ENCODE peak calls at places on chromosomes 11 and 22, in four cellular contexts. W is A549, Y is adrenal gland, B is heart left ventricle. C is an unnamed sample.

GRCh38 chr22:46462726-46463371 is 74.6 kb downstream of the CELSR1 start:
- DNase-seq in W (peak; percentile 73), Y (peak; percentile 55), B (no peak), C (no peak)

GRCh38 chr11:62713343-62713742 is 5.9 kb downstream of the GNG3 start:
- DNase-seq in W (peak; percentile 52), Y (peak; percentile 84), B (no peak), C (no peak)

GRCh38 chr22:30908051-30908461 is 60.5 kb downstream of the MORC2 start:
- DNase-seq in W (no peak), Y (no peak), B (no peak), C (no peak)

GRCh38 chr11:46392421-46393230 is 1.1 kb upstream of the CHRM4 start:
- DNase-seq in W (peak; percentile 87), Y (peak; percentile 91), B (peak; percentile 83), C (peak; percentile 68)

GRCh38 chr11:25902476-25902875 is 429.5 kb upstream of the ANO3 start:
- DNase-seq in W (no peak), Y (no peak), B (no peak), C (no peak)

GRCh38 chr11:67628710-67629385 is 889 bp downstream of the NUDT8 start:
- DNase-seq in W (no peak), Y (no peak), B (no peak), C (no peak)

GRCh38 chr11:14312736-14313438 is 46.1 kb downstream of the RRAS2 start:
- DNase-seq in W (no peak), Y (no peak), B (no peak), C (no peak)

GRCh38 chr11:62033191-62034044 is 66.0 kb upstream of the FTH1 start:
- DNase-seq in W (no peak), Y (no peak), B (no peak), C (no peak)

GRCh38 chr11:62611705-62612365 is 740 bp downstream of the EML3 start:
- DNase-seq in W (peak; percentile 36), Y (peak; percentile 72), B (peak; percentile 62), C (peak; percentile 74)

GRCh38 chr22:20021196-20022181 is 579 bp downstream of the TANGO2 start:
- DNase-seq in W (no peak), Y (peak; percentile 92), B (peak; percentile 86), C (no peak)

GRCh38 chr11:43756575-43756974 is 76.0 kb downstream of the HSD17B12 start:
- DNase-seq in W (no peak), Y (no peak), B (no peak), C (no peak)

GRCh38 chr22:42635531-42635930 is 4.9 kb downstream of the ATP5MGL start:
- DNase-seq in W (peak; percentile 44), Y (peak; percentile 91), B (peak; percentile 77), C (no peak)

GRCh38 chr11:5380740-5381342 is 2.8 kb upstream of the OR51M1 start:
- DNase-seq in W (peak; percentile 36), Y (peak; percentile 79), B (peak; percentile 21), C (peak; percentile 15)

GRCh38 chr11:35747638-35748037 is 85.1 kb downstream of the TRIM44 start:
- DNase-seq in W (no peak), Y (no peak), B (no peak), C (no peak)

GRCh38 chr22:26259510-26259909 is 90.2 kb downstream of the SEZ6L start:
- DNase-seq in W (no peak), Y (no peak), B (no peak), C (no peak)

GRCh38 chr11:46134540-46134939 is 13.3 kb upstream of the PHF21A start:
- DNase-seq in W (no peak), Y (no peak), B (no peak), C (no peak)

GRCh38 chr22:27764722-27765236 is 36.8 kb downstream of the MN1 start:
- DNase-seq in W (no peak), Y (no peak), B (no peak), C (no peak)

GRCh38 chr11:19905280-19905853 is 192.7 kb downstream of the NAV2 start:
- DNase-seq in W (peak; percentile 61), Y (no peak), B (no peak), C (no peak)

GRCh38 chr11:55481416-55481815 is 72.9 kb upstream of the OR4C15 start:
- DNase-seq in W (no peak), Y (no peak), B (no peak), C (no peak)

GRCh38 chr22:27383896-27384295 is 417.7 kb downstream of the MN1 start:
- DNase-seq in W (no peak), Y (no peak), B (no peak), C (no peak)

GRCh38 chr11:72712168-72712721 is 38.0 kb upstream of the PDE2A start:
- DNase-seq in W (no peak), Y (peak; percentile 81), B (peak; percentile 69), C (no peak)

GRCh38 chr11:2788751-2789140 is 89.0 kb upstream of the KCNQ1OT1 start:
- DNase-seq in W (no peak), Y (no peak), B (no peak), C (no peak)

GRCh38 chr22:27433585-27434190 is 367.9 kb downstream of the MN1 start:
- DNase-seq in W (no peak), Y (no peak), B (no peak), C (no peak)

GRCh38 chr11:33948494-33948893 is 56.6 kb upstream of the LMO2 start:
- DNase-seq in W (no peak), Y (no peak), B (no peak), C (no peak)

GRCh38 chr11:32884770-32885384 is 7.7 kb upstream of the QSER1 start:
- DNase-seq in W (no peak), Y (no peak), B (no peak), C (no peak)

GRCh38 chr22:46267431-46268279 is at the start of gene TTC38:
- DNase-seq in W (peak; percentile 87), Y (peak; percentile 97), B (peak; percentile 96), C (peak; percentile 90)

GRCh38 chr22:39243443-39244072 is 1.2 kb downstream of the PDGFB start:
- DNase-seq in W (peak; percentile 23), Y (no peak), B (no peak), C (no peak)

GRCh38 chr22:39481054-39481453 is 21.0 kb upstream of the MIEF1 start:
- DNase-seq in W (no peak), Y (no peak), B (no peak), C (no peak)

GRCh38 chr22:47965896-47966295 is 1203.4 kb downstream of the TBC1D22A start:
- DNase-seq in W (no peak), Y (no peak), B (no peak), C (no peak)

GRCh38 chr22:35649636-35650250 is 1.5 kb downstream of the APOL6 start:
- DNase-seq in W (no peak), Y (peak; percentile 47), B (no peak), C (no peak)

GRCh38 chr22:35649026-35649553 is 844 bp downstream of the APOL6 start:
- DNase-seq in W (no peak), Y (peak; percentile 48), B (no peak), C (no peak)

GRCh38 chr22:35645646-35646045 is 2.6 kb upstream of the APOL6 start:
- DNase-seq in W (no peak), Y (no peak), B (no peak), C (no peak)

GRCh38 chr22:35651085-35651484 is 2.8 kb downstream of the APOL6 start:
- DNase-seq in W (no peak), Y (no peak), B (no peak), C (no peak)

GRCh38 chr22:35648066-35649025 is at the start of gene APOL6:
- DNase-seq in W (peak; percentile 15), Y (peak; percentile 78), B (peak; percentile 51), C (peak; percentile 56)
- TF ChIP-seq POLR2A in W (no peak), Y (peak; percentile 50), B (no peak), C (peak; percentile 17)

GRCh38 chr22:36297568-36297967 is 44.6 kb downstream of the APOL1 start:
- DNase-seq in W (no peak), Y (no peak), B (no peak), C (no peak)
- TF ChIP-seq POLR2A in W (no peak), Y (no peak), B (no peak), C (no peak)

GRCh38 chr11:6646631-6647281 is 8.9 kb downstream of the DCHS1 start:
- DNase-seq in W (no peak), Y (no peak), B (peak; percentile 71), C (peak; percentile 88)
- TF ChIP-seq POLR2A in W (no peak), Y (no peak), B (no peak), C (peak; percentile 20)

DNA sequence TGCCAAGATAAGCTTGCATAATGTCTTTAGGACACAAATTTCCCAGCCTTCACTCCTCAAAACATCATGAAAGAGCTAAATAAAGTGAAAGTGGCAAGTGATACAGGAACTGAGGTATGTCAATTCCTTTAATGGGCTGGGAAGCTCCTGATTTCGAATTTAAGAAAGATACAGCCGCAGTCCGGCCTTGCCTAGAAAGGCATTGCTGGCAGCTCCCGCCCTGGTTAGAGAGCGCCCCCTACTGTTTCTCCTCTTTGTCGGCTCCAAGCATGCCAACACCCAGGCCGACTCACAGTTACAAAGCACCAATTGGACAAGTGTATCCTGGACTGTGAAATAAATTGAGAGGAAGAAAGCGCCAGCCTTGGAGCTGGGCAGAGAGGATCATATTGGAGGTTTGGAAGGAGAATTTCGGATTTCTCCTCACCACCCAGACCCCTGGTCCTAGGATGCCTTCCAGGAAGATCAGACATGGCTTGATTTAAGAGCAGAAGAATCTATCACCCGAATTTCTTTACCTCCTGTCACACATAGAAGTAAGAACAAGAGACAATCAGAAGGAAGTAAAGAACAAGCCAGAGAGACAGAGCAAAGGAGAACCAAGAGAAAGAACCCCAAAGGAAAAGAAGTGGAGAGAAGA is 84.0 kb downstream of the FAM76B start:
- DNase-seq in W (peak; percentile 28), Y (peak; percentile 95), B (peak; percentile 91), C (peak; percentile 93)
- TF ChIP-seq POLR2A in W (no peak), Y (no peak), B (no peak), C (peak; percentile 11)

DNA sequence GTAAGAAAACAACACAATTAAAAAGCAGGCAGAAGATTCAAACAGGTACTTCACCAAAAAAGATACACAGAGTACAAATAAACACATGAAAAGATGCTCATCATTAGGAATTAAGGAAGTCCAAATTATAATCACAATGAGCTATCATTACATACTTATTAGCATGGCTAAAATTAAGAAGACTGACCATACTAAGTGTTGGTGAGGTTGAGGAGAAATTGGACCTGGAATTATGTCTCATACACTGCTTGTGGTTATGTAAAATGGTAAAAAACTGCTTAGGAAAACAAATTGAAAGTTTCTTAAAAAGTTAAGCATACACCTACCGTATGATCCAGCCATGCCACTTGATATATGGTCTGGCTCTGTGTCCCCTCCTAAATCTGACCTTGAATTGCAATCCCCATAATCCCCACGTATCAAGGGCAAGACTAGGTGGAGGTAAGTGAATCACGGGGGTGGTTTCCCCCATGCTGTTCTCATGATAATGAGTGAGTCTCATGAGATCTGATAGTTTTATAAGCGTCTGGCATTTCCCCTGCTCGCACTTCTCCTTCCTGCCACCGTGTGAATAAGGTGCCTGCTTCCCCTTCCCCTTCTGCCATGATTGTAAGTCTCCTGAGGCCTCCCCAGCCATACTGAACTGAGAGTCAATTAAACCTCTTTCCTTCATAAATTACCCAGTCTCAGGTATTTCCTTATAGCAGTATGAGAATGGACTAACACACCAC is 4.8 kb downstream of the SAAL1 start:
- DNase-seq in W (no peak), Y (no peak), B (no peak), C (no peak)
- TF ChIP-seq POLR2A in W (no peak), Y (no peak), B (no peak), C (no peak)

GRCh38 chr22:21735198-21736083 is at the start of gene YPEL1:
- DNase-seq in W (peak; percentile 77), Y (peak; percentile 98), B (peak; percentile 98), C (peak; percentile 96)
- TF ChIP-seq POLR2A in W (peak; percentile 49), Y (peak; percentile 98), B (peak; percentile 92), C (peak; percentile 99)